ENCODE peak calls at places on chromosomes 2 and 18, in seven cellular contexts. B is GM12865, H is ovary, E is dorsolateral prefrontal cortex, Z is psoas muscle, T is Calu3, C is AG04450. D is an unnamed sample.
A peak's percentile ranks its signal among the peaks of the same experiment; 100 is the strongest.

GRCh38 chr2:53422979-53423378 is 344.6 kb upstream of the CHAC2 start:
- DNase-seq in B (peak; percentile 67), H (no peak), E (no peak), Z (no peak), T (peak; percentile 30), C (no peak), D (no peak)

GRCh38 chr2:74441690-74442482 is at the start of gene RTKN:
- DNase-seq in B (no peak), H (peak; percentile 27), E (peak; percentile 57), Z (no peak), T (peak; percentile 89), C (no peak), D (peak; percentile 48)

GRCh38 chr18:8073167-8073566 is 506.1 kb downstream of the PTPRM start:
- DNase-seq in B (no peak), H (no peak), E (no peak), Z (no peak), T (no peak), C (no peak), D (no peak)

GRCh38 chr2:134177351-134177931 is 76.4 kb upstream of the MGAT5 start:
- DNase-seq in B (no peak), H (no peak), E (no peak), Z (no peak), T (no peak), C (no peak), D (no peak)

GRCh38 chr2:10721344-10722251 is at the start of gene ATP6V1C2:
- DNase-seq in B (peak; percentile 47), H (no peak), E (no peak), Z (no peak), T (peak; percentile 66), C (no peak), D (peak; percentile 55)

GRCh38 chr18:8776013-8776515 is 70.7 kb downstream of the MTCL1 start:
- DNase-seq in B (no peak), H (no peak), E (no peak), Z (no peak), T (no peak), C (no peak), D (no peak)

GRCh38 chr2:175373001-175373727 is 191.7 kb upstream of the ATP5MC3 start:
- DNase-seq in B (no peak), H (no peak), E (no peak), Z (no peak), T (peak; percentile 59), C (no peak), D (no peak)

GRCh38 chr2:175309799-175310198 is 128.3 kb upstream of the ATP5MC3 start:
- DNase-seq in B (peak; percentile 49), H (no peak), E (no peak), Z (no peak), T (peak; percentile 65), C (no peak), D (peak; percentile 19)

GRCh38 chr2:196808281-196808680 is 874 bp downstream of the C2orf66 start:
- DNase-seq in B (peak; percentile 3), H (no peak), E (no peak), Z (no peak), T (no peak), C (no peak), D (no peak)

GRCh38 chr2:132910432-132910831 is 240.4 kb upstream of the LYPD1 start:
- DNase-seq in B (no peak), H (no peak), E (no peak), Z (no peak), T (no peak), C (no peak), D (no peak)

GRCh38 chr18:13548944-13549878 is 177.1 kb downstream of the FAM210A start:
- DNase-seq in B (peak; percentile 42), H (no peak), E (no peak), Z (no peak), T (no peak), C (no peak), D (no peak)

GRCh38 chr2:64173156-64174135 is 29.2 kb upstream of the PELI1 start:
- DNase-seq in B (peak; percentile 21), H (no peak), E (no peak), Z (no peak), T (no peak), C (no peak), D (no peak)

GRCh38 chr2:2960817-2961216 is 416.8 kb downstream of the EIPR1 start:
- DNase-seq in B (no peak), H (no peak), E (no peak), Z (no peak), T (no peak), C (no peak), D (no peak)

GRCh38 chr18:31819106-31819924 is 58.6 kb upstream of the SLC25A52 start:
- DNase-seq in B (peak; percentile 64), H (no peak), E (no peak), Z (no peak), T (no peak), C (peak; percentile 1), D (no peak)

GRCh38 chr2:86035883-86036789 is 69.5 kb downstream of the POLR1A start:
- DNase-seq in B (peak; percentile 93), H (peak; percentile 84), E (peak; percentile 67), Z (peak; percentile 91), T (no peak), C (peak; percentile 76), D (peak; percentile 26)

GRCh38 chr2:143058795-143059194 is 70.4 kb upstream of the ARHGAP15 start:
- DNase-seq in B (no peak), H (no peak), E (no peak), Z (no peak), T (no peak), C (no peak), D (no peak)

GRCh38 chr2:218832520-218832919 is 917 bp upstream of the PRKAG3 start:
- DNase-seq in B (no peak), H (no peak), E (no peak), Z (peak; percentile 89), T (no peak), C (no peak), D (no peak)

GRCh38 chr2:241261628-241262027 is 53.8 kb downstream of the HDLBP start:
- DNase-seq in B (no peak), H (no peak), E (no peak), Z (no peak), T (no peak), C (no peak), D (no peak)

GRCh38 chr2:25165992-25166618 is 2.3 kb downstream of the POMC start:
- DNase-seq in B (peak; percentile 75), H (no peak), E (peak; percentile 62), Z (peak; percentile 66), T (peak; percentile 67), C (no peak), D (no peak)

GRCh38 chr2:150548527-150548926 is 61.1 kb upstream of the RND3 start:
- DNase-seq in B (peak; percentile 12), H (no peak), E (no peak), Z (no peak), T (no peak), C (no peak), D (no peak)

GRCh38 chr18:36446059-36446458 is 148.5 kb downstream of the FHOD3 start:
- DNase-seq in B (no peak), H (no peak), E (no peak), Z (no peak), T (no peak), C (no peak), D (no peak)

GRCh38 chr2:86783615-86784339 is 6.9 kb downstream of the CD8A start:
- DNase-seq in B (peak; percentile 73), H (no peak), E (no peak), Z (no peak), T (no peak), C (no peak), D (no peak)

GRCh38 chr2:72147303-72147970 is at the start of gene CYP26B1:
- DNase-seq in B (no peak), H (peak; percentile 12), E (peak; percentile 56), Z (peak; percentile 68), T (no peak), C (no peak), D (no peak)

GRCh38 chr2:163610817-163611556 is 124.8 kb downstream of the FIGN start:
- DNase-seq in B (peak; percentile 28), H (no peak), E (peak; percentile 45), Z (no peak), T (peak; percentile 43), C (no peak), D (no peak)
- TF ChIP-seq CTCF in B (peak; percentile 15), H (no peak), E (peak; percentile 56), Z (no peak), T (no peak), C (no peak), D (peak; percentile 30)

GRCh38 chr18:55362303-55362702 is 225.7 kb downstream of the TCF4 start:
- DNase-seq in B (no peak), H (no peak), E (no peak), Z (no peak), T (no peak), C (no peak), D (no peak)
- TF ChIP-seq CTCF in B (no peak), H (no peak), E (no peak), Z (no peak), T (no peak), C (no peak), D (no peak)

DNA sequence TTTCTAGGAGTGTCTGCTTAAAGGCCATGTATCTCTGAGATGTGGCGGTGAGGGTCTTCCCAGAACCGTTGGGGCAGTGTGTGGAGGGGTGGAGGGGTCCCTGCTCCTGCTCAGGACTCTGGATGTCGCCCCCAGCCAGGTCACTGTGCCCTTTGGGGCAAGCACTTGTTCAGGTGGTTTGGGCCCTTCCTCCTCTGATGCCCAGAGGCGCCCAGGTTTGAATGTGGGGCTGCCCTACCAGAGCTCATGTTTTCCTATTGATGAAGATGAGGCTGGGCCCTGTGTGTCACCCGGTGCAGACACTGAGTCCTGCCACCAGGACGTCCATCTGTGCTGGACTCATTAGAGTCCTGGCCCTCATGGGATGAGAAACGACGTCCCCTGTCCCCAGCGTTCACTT is 14.3 kb upstream of the PER2 start:
- DNase-seq in B (no peak), H (no peak), E (peak; percentile 21), Z (peak; percentile 27), T (no peak), C (no peak), D (no peak)
- TF ChIP-seq CTCF in B (no peak), H (no peak), E (no peak), Z (no peak), T (no peak), C (no peak), D (no peak)

GRCh38 chr18:76844144-76844543 is 21.8 kb downstream of the ZNF236 start:
- DNase-seq in B (no peak), H (no peak), E (no peak), Z (no peak), T (no peak), C (no peak), D (no peak)

GRCh38 chr18:76844742-76845477 is 22.6 kb downstream of the ZNF236 start:
- DNase-seq in B (no peak), H (no peak), E (no peak), Z (no peak), T (peak; percentile 29), C (no peak), D (no peak)

GRCh38 chr18:76846217-76846616 is 23.9 kb downstream of the ZNF236 start:
- DNase-seq in B (no peak), H (no peak), E (no peak), Z (no peak), T (no peak), C (no peak), D (no peak)

GRCh38 chr18:76850112-76850511 is 27.8 kb downstream of the ZNF236 start:
- DNase-seq in B (no peak), H (no peak), E (no peak), Z (no peak), T (no peak), C (no peak), D (no peak)

DNA sequence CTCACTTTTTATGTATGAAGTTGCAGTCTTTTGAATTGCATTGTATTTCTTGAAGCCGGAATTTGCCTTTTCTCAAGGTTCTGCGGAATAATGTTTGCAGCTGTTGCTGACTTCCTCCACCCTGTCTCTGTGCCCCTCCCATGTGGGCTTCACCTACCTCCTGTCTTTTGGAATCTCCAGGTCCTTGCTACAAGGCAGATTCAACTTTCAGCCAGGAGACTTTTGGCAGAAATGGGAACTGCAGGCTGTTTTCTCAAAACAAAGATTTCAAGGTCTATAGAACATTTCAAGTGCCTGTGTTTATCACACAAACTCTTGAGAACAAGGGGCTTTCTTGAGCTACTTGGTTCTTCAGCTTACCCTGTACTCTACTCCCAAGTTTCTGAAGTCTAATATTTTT is 25.6 kb downstream of the ZNF236 start:
- DNase-seq in B (no peak), H (no peak), E (no peak), Z (no peak), T (no peak), C (no peak), D (no peak)
- TF ChIP-seq CTCF in B (peak; percentile 8), H (no peak), E (no peak), Z (no peak), T (no peak), C (peak; percentile 32), D (no peak)